ENCODE peak calls at places on chromosomes 7 and 10, in seven cellular contexts. K is heart right ventricle; Y is lower lobe of right lung; B is BE2C; L is neuronal stem cell; W is CD8-positive, alpha-beta memory T cell; F is neural progenitor cell. T is an unnamed sample.

GRCh38 chr7:77269360-77270075 is 69.9 kb upstream of the FGL2 start:
- DNase-seq in K (no peak), Y (peak), B (no peak), L (no peak), W (no peak), F (no peak), T (no peak)

GRCh38 chr7:252981-253380 is 37.0 kb upstream of the FOXL3 start:
- DNase-seq in K (no peak), Y (no peak), B (no peak), L (no peak), W (no peak), F (no peak), T (no peak)

GRCh38 chr10:50585921-50586739 is 37.6 kb downstream of the SGMS1 start:
- DNase-seq in K (no peak), Y (no peak), B (no peak), L (no peak), W (no peak), F (no peak), T (no peak)

GRCh38 chr7:73669316-73669715 is 1.7 kb downstream of the VPS37D start:
- DNase-seq in K (no peak), Y (no peak), B (no peak), L (no peak), W (no peak), F (peak), T (no peak)

GRCh38 chr10:132371641-132372081 is 25.3 kb upstream of the PWWP2B start:
- DNase-seq in K (no peak), Y (peak), B (no peak), L (no peak), W (no peak), F (no peak), T (no peak)

GRCh38 chr7:132518102-132518838 is 58.0 kb downstream of the PLXNA4 start:
- DNase-seq in K (no peak), Y (no peak), B (peak), L (no peak), W (no peak), F (peak), T (no peak)

GRCh38 chr7:150404172-150404784 is 25.1 kb downstream of the ZNF775 start:
- DNase-seq in K (no peak), Y (no peak), B (no peak), L (no peak), W (no peak), F (no peak), T (no peak)

GRCh38 chr10:59894114-59894513 is 12.2 kb downstream of the CCDC6 start:
- DNase-seq in K (peak), Y (peak), B (no peak), L (no peak), W (no peak), F (no peak), T (no peak)

GRCh38 chr7:66153691-66154090 is 39.0 kb downstream of the CRCP start:
- DNase-seq in K (no peak), Y (no peak), B (no peak), L (no peak), W (no peak), F (no peak), T (no peak)

GRCh38 chr7:138070908-138071307 is 5.4 kb upstream of the AKR1D1 start:
- DNase-seq in K (no peak), Y (no peak), B (no peak), L (no peak), W (no peak), F (no peak), T (no peak)
- H3K4me3 ChIP-seq in K (no peak), Y (no peak), B (no peak), L (no peak), W (no peak), F (no peak), T (no peak)

GRCh38 chr10:123133511-123133910 is 2.3 kb upstream of the HMX3 start:
- DNase-seq in K (no peak), Y (no peak), B (no peak), L (no peak), W (no peak), F (no peak), T (no peak)

GRCh38 chr10:123132576-123133477 is 2.9 kb upstream of the HMX3 start:
- DNase-seq in K (peak), Y (peak), B (peak), L (peak), W (peak), F (peak), T (peak)

GRCh38 chr10:123134915-123135414 is 805 bp upstream of the HMX3 start:
- DNase-seq in K (no peak), Y (no peak), B (no peak), L (no peak), W (no peak), F (peak), T (no peak)

GRCh38 chr10:123135415-123136141 is at the start of gene HMX3:
- DNase-seq in K (no peak), Y (no peak), B (no peak), L (no peak), W (no peak), F (peak), T (peak)

DNA sequence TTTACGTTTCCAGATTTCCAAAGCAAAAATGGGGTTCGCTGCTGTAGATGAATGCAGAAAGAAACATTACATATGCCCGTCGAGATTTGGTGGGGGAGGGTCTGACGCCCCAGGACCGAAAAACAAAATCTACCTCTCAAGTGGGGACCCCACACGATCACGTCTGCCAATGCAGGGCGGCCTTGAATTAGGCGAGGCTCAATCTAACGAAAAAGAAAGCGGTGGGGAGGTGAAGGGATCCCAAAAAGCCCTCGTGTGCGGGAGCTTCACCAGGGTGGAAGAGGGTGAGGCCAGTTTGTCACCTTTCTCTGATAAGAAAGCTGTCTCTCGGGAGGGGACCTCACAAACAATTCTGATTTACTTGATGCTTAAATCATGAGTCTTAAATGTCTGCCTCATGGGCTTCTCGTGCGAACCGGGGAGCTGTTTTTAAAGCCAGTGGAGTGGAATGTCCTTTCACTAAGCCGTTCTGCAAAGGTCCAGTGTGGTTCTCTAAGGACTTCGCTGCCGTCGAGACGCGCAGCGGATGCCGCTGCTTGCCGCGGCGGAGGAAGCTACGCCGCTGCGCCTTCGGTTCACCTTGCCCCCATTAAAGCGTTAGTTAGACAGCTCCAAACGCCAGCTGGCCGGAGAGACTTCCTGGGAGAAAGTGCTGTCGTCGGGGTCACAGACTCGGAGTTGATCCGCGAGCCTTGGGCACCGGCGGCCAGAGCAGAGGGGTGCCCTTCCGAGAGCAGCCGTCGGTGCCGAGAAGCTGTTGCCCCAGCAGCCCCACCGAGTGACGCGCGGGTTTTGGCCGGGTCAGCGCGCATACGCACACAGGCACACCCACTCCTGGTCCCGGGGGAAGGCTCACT is 1.5 kb upstream of the HMX3 start:
- DNase-seq in K (no peak), Y (no peak), B (no peak), L (no peak), W (no peak), F (peak), T (no peak)
- H3K4me3 ChIP-seq in K (peak), Y (peak), B (no peak), L (no peak), W (no peak), F (peak), T (peak)

GRCh38 chr10:100826983-100827818 is 81.8 kb downstream of the PAX2 start:
- DNase-seq in K (no peak), Y (no peak), B (peak), L (no peak), W (no peak), F (peak), T (no peak)
- H3K4me3 ChIP-seq in K (peak), Y (peak), B (peak), L (peak), W (peak), F (peak), T (peak)

GRCh38 chr10:87816842-87817178 is 1.2 kb downstream of the ATAD1 start:
- DNase-seq in K (no peak), Y (no peak), B (no peak), L (no peak), W (no peak), F (no peak), T (no peak)
- H3K4me3 ChIP-seq in K (peak), Y (peak), B (peak), L (no peak), W (peak), F (peak), T (peak)

DNA sequence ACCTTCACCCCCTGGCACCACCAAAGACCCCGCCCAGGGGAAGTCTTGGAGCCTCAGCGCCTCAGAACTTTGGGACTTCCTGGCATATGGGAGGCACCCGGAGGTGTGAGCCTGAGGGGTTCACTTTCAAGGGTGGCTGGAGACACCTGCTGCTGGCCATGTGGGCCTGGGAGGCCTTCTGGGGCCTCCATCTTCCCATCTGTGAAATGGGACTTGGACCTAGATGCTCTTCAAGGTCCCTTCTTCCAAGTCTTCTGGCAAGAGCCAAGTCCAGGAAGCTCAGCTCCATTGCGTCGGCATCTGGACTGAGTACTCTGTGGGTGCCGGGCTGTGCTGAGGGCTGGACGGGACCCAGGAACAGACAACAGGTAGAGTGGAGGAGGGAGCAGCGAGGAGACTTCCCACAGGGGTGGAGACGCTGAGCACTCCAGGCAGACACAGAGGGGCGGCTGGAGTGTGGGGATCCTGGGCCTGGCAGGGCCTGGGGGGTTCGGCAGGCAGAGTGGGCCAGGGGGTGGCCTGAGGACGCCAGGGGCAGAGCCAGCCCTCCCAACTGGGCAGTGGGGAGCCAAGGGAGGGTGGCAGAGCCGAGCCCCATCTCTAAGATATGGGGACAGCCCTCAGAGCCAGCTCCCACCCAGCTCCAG is 9.3 kb upstream of the LFNG start:
- DNase-seq in K (no peak), Y (no peak), B (no peak), L (no peak), W (no peak), F (no peak), T (no peak)
- H3K4me3 ChIP-seq in K (no peak), Y (no peak), B (no peak), L (no peak), W (peak), F (no peak), T (peak)

GRCh38 chr7:34133983-34134782 is 228.8 kb downstream of the BMPER start:
- DNase-seq in K (peak), Y (no peak), B (peak), L (peak), W (no peak), F (peak), T (no peak)
- H3K4me3 ChIP-seq in K (no peak), Y (no peak), B (no peak), L (no peak), W (no peak), F (no peak), T (no peak)

T was measured in effector memory CD4-positive, alpha-beta T cell.